ENCODE peak calls at places on chromosome 21, in five cellular contexts. E, C, O, W and S are unnamed samples.

GRCh38 chr21:37758997-37759396 is 157.3 kb downstream of the KCNJ6 start:
- DNase-seq in E (peak), C (peak), W (peak), O (peak), S (peak)

GRCh38 chr21:21715286-21715969 is 717.2 kb downstream of the NCAM2 start:
- DNase-seq in W (peak), E (no peak), C (no peak), O (no peak), S (no peak)

GRCh38 chr21:33751120-33751519 is 108.8 kb downstream of the ITSN1 start:
- DNase-seq in E (peak), W (peak), C (no peak), O (no peak), S (no peak)

GRCh38 chr21:29621525-29621924 is 318.3 kb downstream of the GRIK1 start:
- DNase-seq in O (no peak), E (no peak), W (no peak), C (no peak), S (no peak)

GRCh38 chr21:34936299-34936698 is 112.8 kb downstream of the RUNX1 start:
- DNase-seq in O (no peak), C (no peak), E (no peak), W (no peak), S (no peak)

GRCh38 chr21:35748683-35749314 is 311.5 kb downstream of the SETD4 start:
- DNase-seq in E (no peak), O (no peak), W (no peak), C (no peak), S (no peak)

GRCh38 chr21:33265664-33266049 is 510 bp upstream of the IL10RB start:
- DNase-seq in E (peak), W (peak), O (peak), C (peak), S (no peak)

GRCh38 chr21:38323721-38324591 is 67.2 kb downstream of the KCNJ15 start:
- DNase-seq in W (peak), E (no peak), C (no peak), O (peak), S (no peak)

GRCh38 chr21:34544032-34544496 is 32.1 kb upstream of the KCNE1 start:
- DNase-seq in O (peak), C (no peak), E (peak), W (peak), S (peak)

GRCh38 chr21:21051109-21052055 is 53.2 kb downstream of the NCAM2 start:
- DNase-seq in C (no peak), O (no peak), E (no peak), W (no peak), S (no peak)

GRCh38 chr21:37886120-37886519 is 30.1 kb downstream of the KCNJ6 start:
- DNase-seq in W (no peak), E (no peak), C (no peak), O (no peak), S (no peak)

GRCh38 chr21:34511154-34511553 is 856 bp downstream of the KCNE1 start:
- DNase-seq in C (no peak), W (peak), E (no peak), O (no peak), S (no peak)

GRCh38 chr21:29558331-29558730 is 259.6 kb downstream of the BACH1 start:
- DNase-seq in W (no peak), E (no peak), C (no peak), O (no peak), S (no peak)

GRCh38 chr21:14092834-14093560 is 117.8 kb downstream of the LIPI start:
- DNase-seq in O (no peak), C (no peak), E (no peak), W (no peak), S (no peak)

GRCh38 chr21:16579538-16579937 is 849.8 kb downstream of the USP25 start:
- DNase-seq in W (peak), C (no peak), E (no peak), O (no peak), S (no peak)

GRCh38 chr21:38506606-38507331 is 8.5 kb upstream of the ERG start:
- DNase-seq in C (no peak), E (no peak), O (no peak), W (peak), S (no peak)

GRCh38 chr21:31872452-31873274 is at the start of gene HUNK:
- DNase-seq in C (peak), E (peak), O (peak), W (peak), S (no peak)

GRCh38 chr21:32562426-32562825 is 22.9 kb downstream of the TCP10L start:
- DNase-seq in W (peak), O (peak), E (no peak), C (peak), S (no peak)

GRCh38 chr21:31446206-31446900 is 102.3 kb upstream of the TIAM1 start:
- DNase-seq in C (no peak), W (no peak), E (no peak), O (no peak), S (no peak)

GRCh38 chr21:37153193-37153934 is 80.3 kb downstream of the TTC3 start:
- DNase-seq in C (no peak), W (peak), O (no peak), E (peak), S (no peak)

GRCh38 chr21:37555672-37556261 is 189.2 kb downstream of the DYRK1A start:
- DNase-seq in W (no peak), O (no peak), C (no peak), E (no peak), S (no peak)

GRCh38 chr21:33949516-33950424 is 34.2 kb upstream of the ATP5PO start:
- DNase-seq in C (no peak), E (no peak), O (no peak), W (no peak), S (no peak)

GRCh38 chr21:42863504-42863870 is 15.9 kb downstream of the WDR4 start:
- DNase-seq in W (no peak), O (no peak), E (no peak), C (no peak), S (no peak)

GRCh38 chr21:22438428-22439086 is 1440.3 kb downstream of the NCAM2 start:
- DNase-seq in C (no peak), E (no peak), W (no peak), O (no peak), S (no peak)

GRCh38 chr21:23401278-23401677 is 2206.0 kb downstream of the MRPL39 start:
- DNase-seq in O (no peak), E (peak), C (no peak), W (no peak), S (no peak)

GRCh38 chr21:45200031-45200430 is 87.7 kb downstream of the POFUT2 start:
- DNase-seq in O (no peak), E (no peak), C (no peak), W (no peak), S (no peak)

GRCh38 chr21:45202889-45203288 is 84.8 kb downstream of the POFUT2 start:
- DNase-seq in O (no peak), W (no peak), E (peak), C (no peak), S (no peak)

GRCh38 chr21:45202344-45202743 is 85.4 kb downstream of the POFUT2 start:
- DNase-seq in W (no peak), E (no peak), C (no peak), O (no peak), S (no peak)

GRCh38 chr21:45199201-45199600 is 88.5 kb downstream of the POFUT2 start:
- DNase-seq in O (no peak), W (no peak), C (no peak), E (no peak), S (no peak)

GRCh38 chr21:45200596-45201296 is 86.9 kb downstream of the POFUT2 start:
- DNase-seq in W (no peak), C (no peak), E (no peak), O (no peak), S (no peak)
- H2BK12ac ChIP-seq in W (no peak), C (no peak), E (no peak), O (no peak), S (no peak)

GRCh38 chr21:41111681-41112080 is 56.3 kb upstream of the BACE2 start:
- DNase-seq in C (no peak), O (no peak), W (no peak), E (no peak), S (no peak)
- H2BK12ac ChIP-seq in C (no peak), O (no peak), W (no peak), E (no peak), S (no peak)

DNA sequence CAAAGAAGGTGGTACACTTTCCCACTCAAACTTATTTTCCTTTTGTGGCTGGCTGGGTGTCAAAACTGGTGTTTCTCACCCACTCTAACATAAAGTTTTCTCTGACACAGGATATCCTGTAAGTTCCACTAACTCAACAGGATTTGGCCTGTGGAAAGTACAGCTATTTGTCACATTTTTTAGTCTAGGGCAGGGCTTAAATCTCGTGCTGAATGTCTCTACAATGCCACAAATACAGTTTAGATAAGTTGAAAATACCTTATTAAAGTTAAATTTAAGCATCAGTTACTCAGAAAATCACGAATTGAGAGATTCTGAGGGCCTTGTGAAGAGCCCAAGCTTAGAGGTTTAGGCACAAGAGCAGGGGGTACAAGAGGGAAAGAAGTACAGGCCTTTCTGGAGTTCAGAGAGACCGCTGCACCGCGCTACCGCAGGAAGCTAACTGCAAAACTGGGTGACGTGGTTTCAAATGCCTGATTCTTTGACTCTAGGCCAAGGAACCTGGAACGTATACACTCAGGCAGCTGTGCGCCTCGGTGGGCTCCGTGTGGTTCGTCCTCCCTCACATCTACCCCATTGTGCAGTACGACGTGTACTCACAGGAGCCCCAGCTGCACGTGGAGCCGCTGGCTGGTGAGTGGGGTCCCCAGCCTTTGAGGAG is 23.4 kb upstream of the PWP2 start:
- DNase-seq in W (no peak), E (peak), O (no peak), C (no peak), S (no peak)
- H2BK12ac ChIP-seq in W (no peak), E (peak), O (no peak), C (no peak), S (no peak)

GRCh38 chr21:17976139-17976538 is 157.0 kb upstream of the C21orf91 start:
- DNase-seq in W (no peak), C (no peak), E (peak), O (no peak), S (no peak)
- H2BK12ac ChIP-seq in W (no peak), C (no peak), E (no peak), O (no peak), S (no peak)

GRCh38 chr21:45379171-45379900 is 25.6 kb upstream of the COL18A1 start:
- DNase-seq in C (no peak), W (no peak), O (no peak), E (no peak), S (no peak)

GRCh38 chr21:45376459-45377324 is 28.3 kb upstream of the COL18A1 start:
- DNase-seq in O (no peak), E (no peak), C (no peak), W (peak), S (no peak)

GRCh38 chr21:45377866-45378257 is 27.1 kb upstream of the COL18A1 start:
- DNase-seq in W (no peak), C (no peak), O (no peak), E (no peak), S (peak)

GRCh38 chr21:45378258-45378966 is 26.6 kb upstream of the COL18A1 start:
- DNase-seq in O (peak), W (peak), E (no peak), C (peak), S (peak)

DNA sequence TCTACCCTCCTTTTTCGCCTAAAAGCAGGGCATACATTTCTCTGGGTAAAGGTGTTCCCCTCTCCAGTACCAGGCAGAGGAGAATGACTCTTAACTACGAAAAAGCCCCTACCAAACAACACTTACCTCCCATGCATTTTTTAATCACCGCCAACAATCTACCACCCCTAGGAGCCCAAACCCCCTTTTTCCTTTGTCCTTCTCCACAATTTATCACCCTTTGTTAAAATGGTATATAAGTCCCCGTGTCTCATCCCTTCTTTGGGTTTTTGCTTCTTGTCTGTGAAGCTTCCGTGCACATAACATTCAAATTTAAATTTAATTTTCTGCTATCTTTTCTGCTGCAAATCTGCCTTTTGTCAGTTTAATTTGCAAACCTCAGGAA is 27.6 kb upstream of the COL18A1 start:
- DNase-seq in C (no peak), W (no peak), O (no peak), E (no peak), S (no peak)
- H2BK12ac ChIP-seq in C (no peak), W (no peak), O (no peak), E (no peak), S (peak)

GRCh38 chr21:25350056-25350455 is 257.2 kb downstream of the MRPL39 start:
- DNase-seq in E (no peak), W (no peak), C (no peak), O (peak), S (no peak)
- H2BK12ac ChIP-seq in E (no peak), W (no peak), C (no peak), O (no peak), S (no peak)

GRCh38 chr21:41626038-41626437 is 118.1 kb upstream of the TMPRSS2 start:
- DNase-seq in O (no peak), W (no peak), C (no peak), E (no peak), S (no peak)
- H2BK12ac ChIP-seq in O (no peak), W (no peak), C (no peak), E (no peak), S (no peak)

DNA sequence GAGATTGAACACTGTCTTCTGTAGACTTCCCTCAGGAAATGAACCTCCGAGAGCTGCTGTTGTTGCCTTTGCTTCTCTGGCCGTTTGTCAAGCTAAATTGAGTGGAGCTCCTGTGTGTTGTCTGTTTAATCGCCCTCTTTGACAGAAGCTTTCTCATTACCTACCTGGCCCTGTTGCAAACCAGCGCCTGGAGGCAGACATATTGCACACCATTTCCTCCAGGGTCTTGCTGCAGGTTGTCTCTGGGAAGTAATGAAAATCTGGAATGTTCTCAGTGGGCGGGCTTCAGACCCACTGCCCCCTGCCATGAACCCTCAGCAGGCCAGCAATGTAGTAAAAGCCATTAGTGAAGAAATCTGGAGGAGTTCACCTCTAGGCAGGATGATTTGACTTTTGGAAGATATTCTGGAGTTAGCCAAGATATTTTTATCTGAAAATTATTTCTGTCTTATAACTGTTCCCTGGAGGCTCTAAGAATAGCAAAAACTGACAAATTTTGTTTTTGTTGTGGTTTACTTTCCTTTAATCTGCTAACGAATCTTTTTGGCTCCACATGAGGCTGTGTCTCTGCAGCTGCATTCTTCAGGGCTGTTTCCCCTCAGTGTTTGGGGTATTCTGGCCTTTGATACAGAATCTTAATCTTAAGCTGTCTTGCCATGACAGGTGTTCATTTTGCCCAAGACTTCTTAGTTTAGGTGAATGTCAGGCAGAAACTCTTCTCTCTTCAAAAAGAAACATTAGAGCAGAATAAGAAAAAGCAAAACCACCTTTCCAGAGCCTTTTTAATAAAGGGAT is 83.6 kb downstream of the GABPA start:
- DNase-seq in C (no peak), W (no peak), O (no peak), E (no peak), S (no peak)
- H2BK12ac ChIP-seq in C (no peak), W (no peak), O (no peak), E (no peak), S (no peak)

GRCh38 chr21:15151385-15152103 is 86.7 kb upstream of the NRIP1 start:
- DNase-seq in W (no peak), O (no peak), C (no peak), E (no peak), S (no peak)
- H2BK12ac ChIP-seq in W (no peak), O (no peak), C (no peak), E (no peak), S (no peak)